ENCODE peak calls at places on chromosomes 16 and 17, in six cellular contexts. A is IMR-90, Q is neuronal stem cell, U is H1, W is mesenchymal stem cell, H is trophoblast cell. P is an unnamed sample.

GRCh38 chr17:81420769-81421462 is 25.7 kb downstream of the BAHCC1 start:
- DNase-seq in A (peak), Q (no peak), U (no peak), W (no peak), H (no peak), P (no peak)

GRCh38 chr17:83057397-83057761 is 22.0 kb upstream of the METRNL start:
- DNase-seq in A (no peak), Q (no peak), U (no peak), W (no peak), H (no peak), P (no peak)

GRCh38 chr17:8785547-8786412 is 13.4 kb downstream of the MFSD6L start:
- DNase-seq in A (peak), Q (peak), U (peak), W (peak), H (peak), P (peak)

GRCh38 chr17:68456529-68457167 is 648 bp downstream of the WIPI1 start:
- DNase-seq in A (peak), Q (peak), U (peak), W (peak), H (peak), P (peak)

GRCh38 chr17:47165137-47165536 is 24.0 kb downstream of the CDC27 start:
- DNase-seq in A (no peak), Q (no peak), U (no peak), W (no peak), H (no peak), P (no peak)

GRCh38 chr17:18187816-18188761 is 4.5 kb downstream of the ALKBH5 start:
- DNase-seq in A (peak), Q (no peak), U (no peak), W (peak), H (no peak), P (no peak)

GRCh38 chr16:28587386-28587785 is 9.5 kb downstream of the SULT1A2 start:
- DNase-seq in A (no peak), Q (no peak), U (no peak), W (no peak), H (peak), P (no peak)

GRCh38 chr17:75316253-75316652 is 27.0 kb upstream of the SLC25A19 start:
- DNase-seq in A (no peak), Q (no peak), U (no peak), W (no peak), H (no peak), P (no peak)

GRCh38 chr17:8499614-8500013 is 63.9 kb downstream of the NDEL1 start:
- DNase-seq in A (no peak), Q (no peak), U (no peak), W (no peak), H (no peak), P (no peak)

GRCh38 chr17:61218438-61218837 is 181.2 kb upstream of the TBX2 start:
- DNase-seq in A (peak), Q (no peak), U (no peak), W (peak), H (no peak), P (no peak)

GRCh38 chr16:3953728-3954410 is 73.4 kb upstream of the CREBBP start:
- DNase-seq in A (no peak), Q (no peak), U (no peak), W (no peak), H (no peak), P (no peak)

GRCh38 chr17:42421479-42422332 is 1.4 kb downstream of the CAVIN1 start:
- DNase-seq in A (peak), Q (no peak), U (no peak), W (peak), H (peak), P (no peak)

GRCh38 chr17:59607817-59608403 is 11.8 kb upstream of the CLTC start:
- DNase-seq in A (no peak), Q (no peak), U (no peak), W (no peak), H (peak), P (peak)

GRCh38 chr17:74779948-74780400 is 3.8 kb upstream of the NAT9 start:
- DNase-seq in A (no peak), Q (no peak), U (no peak), W (no peak), H (no peak), P (no peak)

GRCh38 chr17:5888811-5889210 is 181.4 kb upstream of the WSCD1 start:
- DNase-seq in A (peak), Q (no peak), U (no peak), W (no peak), H (no peak), P (no peak)

GRCh38 chr16:57826040-57826434 is 23.7 kb upstream of the KIFC3 start:
- DNase-seq in A (no peak), Q (no peak), U (no peak), W (no peak), H (no peak), P (no peak)

GRCh38 chr16:2963074-2963610 is 933 bp upstream of the KREMEN2 start:
- DNase-seq in A (no peak), Q (no peak), U (no peak), W (no peak), H (no peak), P (no peak)

GRCh38 chr16:4733211-4733742 is 794 bp downstream of the ANKS3 start:
- DNase-seq in A (no peak), Q (no peak), U (no peak), W (no peak), H (no peak), P (no peak)

GRCh38 chr17:60173304-60173807 is 23.6 kb downstream of the CA4 start:
- DNase-seq in A (peak), Q (no peak), U (no peak), W (peak), H (no peak), P (no peak)

GRCh38 chr16:30515275-30515674 is 11.1 kb downstream of the ZNF768 start:
- DNase-seq in A (no peak), Q (no peak), U (no peak), W (no peak), H (no peak), P (no peak)

GRCh38 chr17:71638668-71639067 is 482.2 kb upstream of the SOX9 start:
- DNase-seq in A (no peak), Q (no peak), U (no peak), W (no peak), H (no peak), P (no peak)

GRCh38 chr17:57939797-57940196 is 15.4 kb downstream of the CUEDC1 start:
- DNase-seq in A (no peak), Q (no peak), U (no peak), W (no peak), H (no peak), P (no peak)

GRCh38 chr17:82230627-82231311 is 1.9 kb downstream of the SLC16A3 start:
- DNase-seq in A (peak), Q (peak), U (no peak), W (peak), H (peak), P (peak)

GRCh38 chr17:48456584-48456983 is 26.6 kb upstream of the SKAP1 start:
- DNase-seq in A (no peak), Q (no peak), U (no peak), W (peak), H (peak), P (peak)

GRCh38 chr17:82668631-82669099 is 20.4 kb upstream of the WDR45B start:
- DNase-seq in A (peak), Q (peak), U (peak), W (peak), H (peak), P (peak)

GRCh38 chr16:46743232-46743719 is 4.9 kb downstream of the MYLK3 start:
- DNase-seq in A (peak), Q (no peak), U (no peak), W (peak), H (peak), P (peak)

GRCh38 chr17:48544356-48545021 is 420 bp downstream of the HOXB2 start:
- DNase-seq in A (peak), Q (no peak), U (no peak), W (peak), H (no peak), P (no peak)

GRCh38 chr17:50825188-50825587 is 10.2 kb upstream of the WFIKKN2 start:
- DNase-seq in A (no peak), Q (no peak), U (no peak), W (no peak), H (no peak), P (no peak)

GRCh38 chr16:84194470-84195200 is 3.7 kb downstream of the ADAD2 start:
- DNase-seq in A (no peak), Q (no peak), U (no peak), W (no peak), H (no peak), P (no peak)

GRCh38 chr16:56282455-56282854 is 91.2 kb downstream of the GNAO1 start:
- DNase-seq in A (no peak), Q (no peak), U (no peak), W (no peak), H (no peak), P (no peak)

GRCh38 chr16:3830625-3831254 is 49.8 kb downstream of the CREBBP start:
- DNase-seq in A (no peak), Q (no peak), U (no peak), W (no peak), H (no peak), P (no peak)

GRCh38 chr17:74605361-74605760 is 13.3 kb upstream of the CD300LD start:
- DNase-seq in A (peak), Q (no peak), U (no peak), W (peak), H (no peak), P (no peak)

GRCh38 chr17:67105213-67105612 is 60.9 kb downstream of the CACNG1 start:
- DNase-seq in A (peak), Q (no peak), U (no peak), W (peak), H (no peak), P (no peak)

GRCh38 chr17:17722906-17723353 is 41.7 kb downstream of the RAI1 start:
- DNase-seq in A (no peak), Q (no peak), U (no peak), W (no peak), H (no peak), P (no peak)

GRCh38 chr17:82280537-82280936 is 7.0 kb upstream of the CSNK1D start:
- DNase-seq in A (no peak), Q (no peak), U (no peak), W (no peak), H (no peak), P (no peak)

GRCh38 chr16:89442990-89443726 is 47.2 kb downstream of the ANKRD11 start:
- DNase-seq in A (peak), Q (no peak), U (no peak), W (peak), H (peak), P (peak)

GRCh38 chr16:1787322-1788094 is 4.7 kb downstream of the NUBP2 start:
- DNase-seq in A (no peak), Q (no peak), U (no peak), W (no peak), H (no peak), P (no peak)

GRCh38 chr16:4539716-4540284 is 1.2 kb upstream of the CDIP1 start:
- DNase-seq in A (no peak), Q (no peak), U (no peak), W (no peak), H (no peak), P (no peak)

DNA sequence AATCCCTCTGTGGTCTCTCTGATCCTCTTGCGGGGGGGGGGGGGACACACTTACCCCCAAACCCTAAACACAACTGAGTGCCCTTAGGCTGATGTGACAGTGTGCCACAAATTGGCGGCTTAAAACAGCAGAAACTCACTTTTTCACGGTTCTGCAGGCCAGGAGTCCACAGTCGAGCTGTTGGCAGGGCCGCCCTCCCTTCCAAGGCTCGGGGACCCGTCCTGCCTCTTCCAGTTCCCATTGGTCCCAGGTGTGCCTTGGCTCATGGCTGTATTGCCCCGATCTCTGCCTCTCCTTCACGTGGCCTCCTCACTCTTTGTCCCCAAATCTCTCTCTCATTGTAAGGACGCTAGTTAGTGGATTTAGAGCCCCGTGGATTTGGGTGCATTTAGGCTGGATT is 199.9 kb upstream of the CIBAR2 start:
- DNase-seq in A (no peak), Q (no peak), U (no peak), W (no peak), H (no peak), P (no peak)
- H3K4me3 ChIP-seq in A (no peak), Q (no peak), U (no peak), W (no peak), H (no peak), P (no peak)

DNA sequence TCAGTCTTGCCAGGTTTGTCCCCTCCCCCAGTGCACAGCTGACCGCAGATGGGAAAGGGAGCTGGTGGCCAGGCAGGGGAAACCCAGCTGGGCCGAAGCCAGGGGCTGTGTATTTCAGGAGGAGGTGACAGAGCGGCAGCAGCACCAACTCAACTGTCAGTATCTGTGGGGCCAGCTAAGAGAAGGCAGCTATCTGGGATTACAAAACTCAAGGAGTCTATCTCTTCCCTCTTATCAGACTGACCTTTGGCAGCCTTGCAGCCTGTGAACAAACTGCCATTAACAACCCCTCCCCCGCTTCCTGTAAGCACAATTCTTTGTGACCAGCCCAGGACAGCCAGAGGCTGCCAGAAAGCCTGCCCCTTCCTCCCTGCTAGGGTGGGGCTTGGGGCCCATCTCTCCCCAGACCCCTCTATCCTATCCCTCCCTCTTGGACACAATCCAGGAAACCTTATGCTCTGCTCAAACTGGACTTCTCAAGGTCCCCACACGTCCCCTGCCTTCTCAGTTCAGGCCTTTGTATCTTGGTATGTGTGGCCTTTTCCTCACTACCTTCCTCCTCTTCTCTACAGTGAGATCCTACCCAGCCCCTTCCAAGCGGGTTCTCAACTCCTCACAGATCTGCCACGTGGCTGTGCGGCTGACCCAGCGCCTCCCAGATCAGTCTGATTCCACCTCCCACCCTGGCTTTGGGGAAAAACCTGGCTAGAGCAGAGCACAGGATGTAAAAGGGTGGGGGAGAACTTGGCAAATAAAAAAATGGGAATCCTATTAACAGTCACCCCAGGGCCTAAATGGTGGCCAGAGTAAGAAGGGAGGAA is 10.5 kb downstream of the ST3GAL2 start:
- DNase-seq in A (peak), Q (no peak), U (no peak), W (peak), H (peak), P (peak)
- H2BK5ac ChIP-seq in A (peak), Q (peak), U (peak), W (peak), H (peak), P (peak)

GRCh38 chr17:76840443-76840767 is 27.8 kb upstream of the MGAT5B start:
- DNase-seq in A (no peak), Q (peak), U (no peak), W (no peak), H (no peak), P (no peak)
- H3K4me3 ChIP-seq in A (no peak), Q (no peak), U (peak), W (no peak), H (no peak), P (no peak)

DNA sequence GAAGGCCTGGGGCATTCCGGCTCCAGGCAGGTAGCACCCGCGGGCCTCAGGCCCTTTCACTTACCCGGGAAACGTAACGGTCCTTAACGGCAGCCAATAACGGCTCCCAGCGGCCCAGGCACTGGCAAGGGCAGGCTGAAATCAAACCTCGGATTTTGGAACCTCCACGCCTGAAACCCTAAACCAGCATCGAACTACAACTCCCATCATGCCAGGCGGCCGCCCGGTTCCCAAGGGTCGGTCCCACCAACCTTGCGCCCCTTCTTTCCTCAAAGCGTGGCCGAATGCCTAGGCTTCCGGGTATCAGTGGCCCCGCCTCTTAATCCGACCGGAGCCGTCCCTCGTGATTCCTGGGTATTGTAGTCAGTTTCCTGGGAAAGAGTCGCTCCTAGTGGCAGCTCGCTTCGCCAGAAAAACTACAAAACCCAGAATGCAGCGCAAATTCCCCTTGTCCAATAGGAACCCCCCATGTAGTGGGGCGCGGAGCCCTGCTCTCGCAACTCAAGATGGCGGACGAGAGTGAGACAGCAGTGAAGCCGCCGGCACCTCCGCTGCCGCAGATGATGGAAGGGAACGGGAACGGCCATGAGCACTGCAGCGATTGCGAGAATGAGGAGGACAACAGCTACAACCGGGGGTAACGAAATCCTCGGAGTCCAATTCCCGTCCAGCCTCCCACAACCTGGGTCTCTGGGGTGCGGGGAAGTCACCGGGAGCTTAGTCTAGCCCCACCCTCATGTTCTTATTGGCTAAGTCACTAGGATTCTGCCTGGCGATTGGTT is at the start of gene NMT1:
- DNase-seq in A (peak), Q (peak), U (peak), W (peak), H (peak), P (peak)
- H2BK5ac ChIP-seq in A (peak), Q (peak), U (peak), W (peak), H (peak), P (peak)

DNA sequence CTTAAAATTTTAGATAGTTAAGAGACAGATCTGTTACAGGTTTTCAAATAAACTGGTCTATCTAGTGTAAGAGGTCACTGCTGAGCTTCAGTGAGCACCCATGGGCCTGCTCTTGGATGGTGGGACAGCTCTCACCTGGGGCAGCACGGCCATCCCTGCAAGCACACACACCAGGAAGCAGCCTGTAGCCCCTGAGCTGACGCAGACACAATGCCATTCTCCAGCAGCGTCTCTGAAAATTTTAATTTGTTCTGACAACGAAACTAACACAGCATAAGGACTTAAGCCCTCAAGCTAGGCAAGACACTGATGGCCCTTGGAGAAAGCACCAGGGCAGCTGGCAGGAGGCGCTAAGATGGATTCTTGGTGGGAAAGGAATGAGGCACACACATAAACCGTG is 2.7 kb upstream of the LIMD2 start:
- DNase-seq in A (no peak), Q (no peak), U (no peak), W (no peak), H (no peak), P (no peak)
- H3K4me3 ChIP-seq in A (no peak), Q (no peak), U (no peak), W (no peak), H (no peak), P (no peak)

DNA sequence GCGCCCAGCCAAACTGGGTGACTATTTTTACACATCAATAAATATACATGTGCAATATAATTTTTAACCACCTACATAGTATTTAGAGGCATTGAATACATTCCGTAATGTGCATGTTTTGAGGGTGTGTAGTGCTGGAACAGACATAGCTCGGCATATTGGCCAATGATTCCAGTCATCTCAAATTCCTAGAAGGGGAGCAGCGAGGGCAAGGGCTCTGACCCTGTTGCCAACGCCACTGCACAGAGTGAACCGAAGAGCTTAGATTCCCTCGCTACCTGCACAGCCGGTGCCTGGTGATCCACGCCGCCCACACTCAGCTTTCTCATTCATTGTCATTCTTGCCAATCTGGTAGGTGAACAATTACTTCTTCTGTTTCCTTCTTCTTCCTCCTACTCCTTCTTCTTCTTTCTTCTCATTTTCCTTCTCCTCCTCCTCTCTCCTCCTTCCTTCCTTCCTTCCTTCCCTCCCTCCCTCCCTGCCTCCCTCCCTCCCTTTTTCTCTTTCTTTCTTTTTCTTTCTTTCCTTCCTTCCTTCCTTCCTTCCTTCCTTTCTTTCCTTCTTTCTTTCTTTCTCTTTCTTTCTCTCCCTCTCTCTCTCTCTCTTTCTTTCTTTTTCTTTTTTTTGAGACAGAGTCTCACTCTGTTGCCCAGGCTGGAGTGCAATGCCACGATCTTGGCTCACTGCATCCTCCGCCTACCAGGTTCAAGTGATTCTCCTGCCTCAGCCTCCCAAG is 26.3 kb upstream of the ATP2A3 start:
- DNase-seq in A (peak), Q (no peak), U (no peak), W (no peak), H (no peak), P (no peak)
- H2BK5ac ChIP-seq in A (no peak), Q (no peak), U (no peak), W (no peak), H (no peak), P (no peak)